ENCODE peak calls at places on chromosomes 13 and 19, in five cellular contexts. B is left lung, P is A549, Y is lung, W is colonic mucosa. U is an unnamed sample. For H3K4me1, the result is how much of the 10 kb centered on the place peaks cover.

GRCh38 chr19:8393871-8394250 is 3.7 kb downstream of the RAB11B start:
- DNase-seq in Y (no peak), W (no peak), B (no peak), P (no peak), U (no peak)

GRCh38 chr13:26500618-26501320 is 56.7 kb upstream of the WASF3 start:
- DNase-seq in B (no peak), W (no peak), P (no peak), Y (no peak), U (no peak)

GRCh38 chr19:13794388-13794751 is 873 bp upstream of the ZSWIM4 start:
- DNase-seq in Y (peak), P (no peak), W (peak), B (no peak), U (no peak)

GRCh38 chr13:33032037-33032625 is 15.9 kb downstream of the KL start:
- DNase-seq in Y (no peak), W (no peak), P (no peak), B (no peak), U (no peak)

GRCh38 chr19:49851456-49852259 is 699 bp downstream of the PTOV1 start:
- DNase-seq in Y (no peak), W (peak), P (no peak), B (peak), U (no peak)

GRCh38 chr19:47444388-47444821 is 25.1 kb upstream of the MEIS3 start:
- DNase-seq in B (no peak), P (no peak), W (no peak), Y (no peak), U (no peak)

GRCh38 chr13:52786747-52787146 is 47.1 kb upstream of the CNMD start:
- DNase-seq in Y (no peak), W (no peak), B (no peak), P (no peak), U (no peak)

GRCh38 chr19:1383311-1384084 is at the start of gene NDUFS7:
- DNase-seq in P (peak), Y (peak), B (peak), W (peak), U (peak)

GRCh38 chr13:109212630-109213029 is 573.8 kb downstream of the IRS2 start:
- DNase-seq in Y (no peak), W (no peak), P (no peak), B (no peak), U (no peak)

GRCh38 chr19:17579523-17580244 is 24.2 kb downstream of the COLGALT1 start:
- DNase-seq in W (peak), Y (peak), B (peak), P (peak), U (peak)

GRCh38 chr19:13953021-13953531 is 767 bp downstream of the DCAF15 start:
- DNase-seq in Y (no peak), P (peak), B (no peak), W (peak), U (peak)

GRCh38 chr19:45773384-45773783 is 4.3 kb upstream of the SIX5 start:
- DNase-seq in Y (no peak), W (no peak), P (no peak), B (no peak), U (no peak)

GRCh38 chr13:85589021-85589420 is 210.2 kb downstream of the SLITRK6 start:
- DNase-seq in W (no peak), Y (no peak), P (no peak), B (no peak), U (no peak)

GRCh38 chr13:27007166-27007565 is 164.4 kb downstream of the USP12 start:
- DNase-seq in Y (no peak), B (no peak), W (peak), P (no peak), U (no peak)

GRCh38 chr13:43245374-43245964 is 222.1 kb downstream of the DNAJC15 start:
- DNase-seq in Y (no peak), P (no peak), W (no peak), B (no peak), U (peak)

GRCh38 chr13:95724252-95724651 is 47.3 kb downstream of the DNAJC3 start:
- DNase-seq in Y (no peak), W (no peak), B (no peak), P (no peak), U (no peak)

GRCh38 chr13:97043302-97043701 is 49.0 kb upstream of the OXGR1 start:
- DNase-seq in B (no peak), P (no peak), Y (no peak), W (no peak), U (peak)

GRCh38 chr19:8486661-8487136 is 15.7 kb downstream of the PRAM1 start:
- DNase-seq in W (no peak), P (no peak), Y (no peak), B (peak), U (no peak)

GRCh38 chr19:3184847-3185481 is 766 bp upstream of the NCLN start:
- DNase-seq in P (peak), W (peak), B (peak), Y (peak), U (no peak)

GRCh38 chr13:43270043-43270830 is 246.9 kb downstream of the DNAJC15 start:
- DNase-seq in B (no peak), Y (no peak), P (no peak), W (no peak), U (no peak)

GRCh38 chr13:27349458-27349857 is 75.0 kb upstream of the GTF3A start:
- DNase-seq in B (no peak), W (no peak), Y (no peak), P (no peak), U (no peak)

GRCh38 chr19:36051236-36051635 is 2.8 kb downstream of the THAP8 start:
- DNase-seq in B (no peak), W (no peak), P (no peak), Y (no peak), U (no peak)

GRCh38 chr13:30409911-30410704 is 12.2 kb upstream of the UBE2L5 start:
- DNase-seq in Y (no peak), B (no peak), W (no peak), P (no peak), U (peak)

GRCh38 chr13:96851856-96852255 is 142.4 kb downstream of the OXGR1 start:
- DNase-seq in P (no peak), Y (no peak), B (no peak), W (no peak), U (no peak)

GRCh38 chr13:20431080-20431479 is 94.6 kb downstream of the CRYL1 start:
- DNase-seq in Y (no peak), P (no peak), W (no peak), B (no peak), U (peak)

GRCh38 chr13:46620029-46620428 is 67.1 kb downstream of the LRCH1 start:
- DNase-seq in Y (no peak), B (no peak), W (no peak), P (no peak), U (no peak)

GRCh38 chr19:49857061-49857833 is 6.3 kb downstream of the PTOV1 start:
- DNase-seq in B (peak), P (no peak), Y (no peak), W (no peak), U (no peak)

GRCh38 chr13:30429721-30430694 is 7.7 kb downstream of the UBE2L5 start:
- DNase-seq in W (no peak), P (peak), Y (no peak), B (no peak), U (peak)

GRCh38 chr13:34076943-34077703 is 259.2 kb downstream of the RFC3 start:
- DNase-seq in W (no peak), Y (no peak), B (no peak), P (peak), U (peak)

GRCh38 chr19:47369923-47370625 is 21.0 kb downstream of the DHX34 start:
- DNase-seq in P (no peak), B (peak), W (no peak), Y (peak), U (no peak)

GRCh38 chr19:7145494-7145893 is 76.0 kb downstream of the ZNF557 start:
- DNase-seq in P (no peak), W (no peak), Y (no peak), B (no peak), U (no peak)
- H3K27ac ChIP-seq in P (no peak), W (no peak), Y (no peak), B (no peak), U (no peak)

GRCh38 chr19:38683393-38684077 is 36.1 kb downstream of the ACTN4 start:
- DNase-seq in W (peak), Y (peak), B (peak), P (peak), U (peak)

GRCh38 chr19:38686530-38686888 is 39.1 kb downstream of the ACTN4 start:
- DNase-seq in W (no peak), P (no peak), B (no peak), Y (no peak), U (no peak)

GRCh38 chr19:38684078-38684861 is 36.8 kb downstream of the ACTN4 start:
- DNase-seq in Y (peak), B (no peak), P (peak), W (peak), U (peak)

GRCh38 chr19:38685666-38686529 is 38.4 kb downstream of the ACTN4 start:
- DNase-seq in Y (no peak), W (no peak), P (peak), B (no peak), U (peak)

DNA sequence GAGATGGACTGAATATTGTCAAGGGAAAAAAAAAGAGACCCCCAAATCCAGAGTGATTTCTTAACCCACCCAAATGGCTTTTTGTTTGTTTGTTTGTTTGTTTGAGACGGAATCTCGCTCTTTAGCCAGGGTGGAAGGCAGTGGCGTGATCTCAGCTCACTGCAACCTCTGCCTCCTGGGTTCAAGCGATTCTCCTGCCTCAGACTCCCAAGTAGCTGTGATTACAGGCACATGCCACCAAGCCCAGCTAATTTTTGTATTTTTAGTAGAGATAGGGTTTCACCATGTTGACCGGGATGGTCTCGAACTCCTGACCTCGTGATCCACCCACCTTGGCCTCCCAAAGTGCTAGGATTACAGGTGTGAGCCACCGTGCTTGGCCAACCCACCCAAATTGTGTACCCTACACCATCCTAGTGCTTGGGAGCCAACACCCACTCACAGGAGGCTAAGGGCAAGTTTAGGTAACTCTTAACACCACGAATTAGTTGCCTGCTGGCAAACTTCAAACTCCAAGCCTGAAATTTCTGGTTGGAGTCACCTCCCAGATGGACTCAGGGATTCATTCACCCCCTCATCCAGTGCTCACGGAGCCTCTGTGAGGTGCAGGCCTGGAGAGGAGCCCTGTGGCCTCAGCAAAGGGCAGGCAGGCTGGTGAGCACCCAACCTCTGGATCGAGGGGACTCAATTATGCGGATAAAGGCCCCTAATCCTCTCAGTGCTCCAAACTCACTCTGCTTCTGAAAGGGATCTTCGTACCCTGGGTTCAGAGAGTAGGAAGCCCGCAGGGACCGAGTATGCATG is 37.6 kb downstream of the ACTN4 start:
- DNase-seq in P (no peak), Y (no peak), W (no peak), B (no peak), U (no peak)
- H3K4me1 ChIP-seq in P (half or more), Y (under half), W (under half), B (under half), U (half or more)

GRCh38 chr19:44750713-44751112 is 2.2 kb downstream of the BCL3 start:
- DNase-seq in B (no peak), Y (no peak), P (no peak), W (no peak), U (no peak)
- H3K27ac ChIP-seq in B (peak), Y (peak), P (peak), W (peak), U (no peak)

GRCh38 chr13:114097893-114098688 is 34.3 kb downstream of the RASA3 start:
- DNase-seq in W (no peak), B (no peak), P (no peak), Y (no peak), U (no peak)

GRCh38 chr13:114100446-114101320 is 31.7 kb downstream of the RASA3 start:
- DNase-seq in Y (no peak), W (no peak), B (peak), P (no peak), U (no peak)

GRCh38 chr13:114099918-114100445 is 32.4 kb downstream of the RASA3 start:
- DNase-seq in P (peak), Y (no peak), B (peak), W (no peak), U (no peak)

GRCh38 chr13:114097504-114097892 is 34.9 kb downstream of the RASA3 start:
- DNase-seq in P (no peak), B (no peak), Y (no peak), W (no peak), U (no peak)

GRCh38 chr13:114099191-114099590 is 33.2 kb downstream of the RASA3 start:
- DNase-seq in Y (no peak), W (peak), P (peak), B (no peak), U (no peak)
- H3K4me1 ChIP-seq in Y (under half), W (under half), P (under half), B (under half), U (under half)

GRCh38 chr13:111153279-111153976 is 38.3 kb downstream of the ARHGEF7 start:
- DNase-seq in P (peak), W (peak), B (peak), Y (peak), U (peak)
- H3K27ac ChIP-seq in P (peak), W (peak), B (peak), Y (peak), U (peak)